ENCODE peak calls at places on chromosomes 13 and 19, in eight cellular contexts. B is mucosa of descending colon, M is IMR-90, D is HFFc6, N is neural progenitor cell, L is A549, K is body of pancreas, Z is AG09319. F is an unnamed sample.

GRCh38 chr19:41192574-41193419 is at the start of gene CYP2S1:
- DNase-seq in B (peak), M (peak), D (no peak), N (peak), L (peak), K (no peak), Z (no peak), F (no peak)

GRCh38 chr13:98575009-98575866 is 1.7 kb downstream of the STK24 start:
- DNase-seq in B (no peak), M (no peak), D (no peak), N (peak), L (no peak), K (no peak), Z (no peak), F (no peak)

GRCh38 chr19:46385636-46386035 is 27.7 kb downstream of the CCDC8 start:
- DNase-seq in B (no peak), M (no peak), D (no peak), N (no peak), L (no peak), K (no peak), Z (no peak), F (no peak)

GRCh38 chr13:74158028-74158427 is 23.8 kb upstream of the KLF12 start:
- DNase-seq in B (peak), M (peak), D (no peak), N (peak), L (no peak), K (no peak), Z (peak), F (no peak)

GRCh38 chr13:49323344-49323743 is 75.6 kb downstream of the CDADC1 start:
- DNase-seq in B (no peak), M (no peak), D (no peak), N (no peak), L (no peak), K (no peak), Z (no peak), F (no peak)

GRCh38 chr13:36297259-36297599 is 385 bp downstream of the CCDC169 start:
- DNase-seq in B (no peak), M (peak), D (peak), N (no peak), L (peak), K (no peak), Z (no peak), F (no peak)

GRCh38 chr19:16062789-16063188 is 13.5 kb upstream of the TPM4 start:
- DNase-seq in B (peak), M (no peak), D (no peak), N (peak), L (no peak), K (peak), Z (no peak), F (no peak)

GRCh38 chr19:58009666-58010301 is 7.2 kb upstream of the ZNF606 start:
- DNase-seq in B (peak), M (peak), D (no peak), N (peak), L (peak), K (peak), Z (peak), F (peak)

GRCh38 chr19:34497112-34497805 is 15.7 kb downstream of the WTIP start:
- DNase-seq in B (no peak), M (no peak), D (no peak), N (no peak), L (no peak), K (no peak), Z (no peak), F (no peak)

DNA sequence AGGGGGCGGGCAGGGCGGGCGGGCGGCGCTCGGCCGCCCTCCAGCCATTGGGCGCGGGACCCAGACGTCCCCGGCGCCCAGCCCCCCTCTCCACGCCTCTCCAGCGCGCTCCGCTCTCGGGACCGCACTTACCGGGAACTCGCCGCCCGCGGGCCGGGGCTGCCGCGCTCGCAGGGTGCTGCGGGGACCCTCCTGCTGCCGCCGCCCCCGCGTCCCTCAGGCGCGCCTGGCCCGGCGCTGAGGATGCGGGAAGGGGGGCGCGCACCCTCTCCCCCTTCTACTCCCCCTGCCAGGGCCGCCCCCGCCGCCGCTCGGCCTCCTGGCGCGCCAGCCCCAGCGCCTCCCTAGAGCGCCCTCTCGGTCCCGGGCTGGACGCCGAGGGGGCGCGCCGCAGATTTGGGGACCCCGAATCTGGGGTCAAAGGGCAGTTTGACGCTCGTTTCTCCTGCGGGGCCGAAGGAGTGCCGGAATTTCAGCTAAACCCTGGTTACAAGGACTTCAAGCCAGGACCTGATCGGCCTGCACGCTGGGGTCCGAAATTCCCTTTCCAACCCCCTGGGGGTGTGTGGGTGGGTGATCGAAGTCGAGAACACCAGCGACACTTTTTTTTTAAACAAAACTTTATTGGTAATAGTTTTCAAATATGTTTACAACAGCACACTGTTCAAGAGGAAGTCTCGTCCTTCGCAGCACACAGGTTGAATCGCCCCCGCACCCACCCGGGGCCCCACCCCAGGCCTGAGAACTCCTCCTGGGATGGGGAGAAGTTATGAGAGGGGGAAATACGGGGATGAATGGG is 734 bp upstream of the SAMD1 start:
- DNase-seq in B (peak), M (peak), D (peak), N (no peak), L (peak), K (peak), Z (no peak), F (peak)
- TF ChIP-seq CTCF in B (no peak), M (peak), D (peak), N (peak), L (peak), K (no peak), Z (peak), F (peak)

GRCh38 chr13:26255717-26256277 is 1.9 kb downstream of the CDK8 start:
- DNase-seq in B (no peak), M (peak), D (no peak), N (no peak), L (no peak), K (no peak), Z (no peak), F (no peak)
- TF ChIP-seq CTCF in B (no peak), M (peak), D (peak), N (peak), L (no peak), K (no peak), Z (peak), F (peak)

GRCh38 chr19:47514869-47515588 is at the start of gene NAPA:
- DNase-seq in B (peak), M (peak), D (peak), N (peak), L (peak), K (peak), Z (peak), F (peak)
- TF ChIP-seq CTCF in B (no peak), M (no peak), D (no peak), N (no peak), L (no peak), K (no peak), Z (no peak), F (no peak)

GRCh38 chr19:49876422-49877019 is 634 bp downstream of the AKT1S1 start:
- DNase-seq in B (peak), M (peak), D (peak), N (peak), L (peak), K (peak), Z (peak), F (peak)

GRCh38 chr19:49878744-49879070 is 1.2 kb downstream of the TBC1D17 start:
- DNase-seq in B (no peak), M (no peak), D (no peak), N (no peak), L (no peak), K (no peak), Z (no peak), F (no peak)

GRCh38 chr19:49877020-49877878 is at the start of the genes AKT1S1 and TBC1D17:
- DNase-seq in B (peak), M (peak), D (peak), N (peak), L (peak), K (peak), Z (peak), F (peak)

GRCh38 chr19:49879243-49879960 is 1.9 kb downstream of the TBC1D17 start:
- DNase-seq in B (no peak), M (no peak), D (no peak), N (no peak), L (no peak), K (no peak), Z (no peak), F (no peak)

GRCh38 chr19:49877879-49878743 is 609 bp downstream of the TBC1D17 start:
- DNase-seq in B (peak), M (peak), D (peak), N (peak), L (peak), K (peak), Z (peak), F (peak)
- TF ChIP-seq CTCF in B (no peak), M (no peak), D (no peak), N (no peak), L (no peak), K (no peak), Z (no peak), F (no peak)

GRCh38 chr13:65093352-65093751 is 2136.8 kb downstream of the PCDH9 start:
- DNase-seq in B (no peak), M (no peak), D (no peak), N (no peak), L (no peak), K (no peak), Z (no peak), F (no peak)

GRCh38 chr13:65095118-65095517 is 2135.0 kb downstream of the PCDH9 start:
- DNase-seq in B (no peak), M (no peak), D (no peak), N (no peak), L (no peak), K (no peak), Z (no peak), F (no peak)

GRCh38 chr13:65095697-65096096 is 2134.4 kb downstream of the PCDH9 start:
- DNase-seq in B (no peak), M (no peak), D (no peak), N (no peak), L (no peak), K (no peak), Z (no peak), F (no peak)

GRCh38 chr13:65090191-65090590 is 2139.9 kb downstream of the PCDH9 start:
- DNase-seq in B (no peak), M (no peak), D (no peak), N (no peak), L (no peak), K (no peak), Z (no peak), F (no peak)

DNA sequence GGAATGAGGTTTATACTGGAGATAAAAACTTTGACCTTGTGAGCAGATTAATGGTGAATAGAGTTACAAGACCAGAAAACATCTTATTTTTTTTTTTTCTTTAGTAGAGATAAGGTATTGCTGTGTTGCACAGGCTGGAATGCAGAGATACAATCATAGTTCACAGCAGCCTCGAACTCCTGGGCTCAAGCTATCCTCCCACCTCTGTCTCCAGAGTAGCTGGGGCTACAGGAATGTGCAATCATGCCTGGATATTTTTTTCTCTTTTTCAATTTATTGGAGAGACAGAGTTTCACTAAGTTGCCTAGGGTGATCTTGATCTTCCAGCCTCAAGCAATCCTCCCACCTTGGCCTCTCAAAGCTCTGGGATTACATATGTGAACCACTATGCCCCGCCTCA is 2139.1 kb downstream of the PCDH9 start:
- DNase-seq in B (no peak), M (no peak), D (no peak), N (no peak), L (no peak), K (no peak), Z (no peak), F (no peak)
- TF ChIP-seq CTCF in B (no peak), M (no peak), D (no peak), N (no peak), L (no peak), K (no peak), Z (no peak), F (no peak)

DNA sequence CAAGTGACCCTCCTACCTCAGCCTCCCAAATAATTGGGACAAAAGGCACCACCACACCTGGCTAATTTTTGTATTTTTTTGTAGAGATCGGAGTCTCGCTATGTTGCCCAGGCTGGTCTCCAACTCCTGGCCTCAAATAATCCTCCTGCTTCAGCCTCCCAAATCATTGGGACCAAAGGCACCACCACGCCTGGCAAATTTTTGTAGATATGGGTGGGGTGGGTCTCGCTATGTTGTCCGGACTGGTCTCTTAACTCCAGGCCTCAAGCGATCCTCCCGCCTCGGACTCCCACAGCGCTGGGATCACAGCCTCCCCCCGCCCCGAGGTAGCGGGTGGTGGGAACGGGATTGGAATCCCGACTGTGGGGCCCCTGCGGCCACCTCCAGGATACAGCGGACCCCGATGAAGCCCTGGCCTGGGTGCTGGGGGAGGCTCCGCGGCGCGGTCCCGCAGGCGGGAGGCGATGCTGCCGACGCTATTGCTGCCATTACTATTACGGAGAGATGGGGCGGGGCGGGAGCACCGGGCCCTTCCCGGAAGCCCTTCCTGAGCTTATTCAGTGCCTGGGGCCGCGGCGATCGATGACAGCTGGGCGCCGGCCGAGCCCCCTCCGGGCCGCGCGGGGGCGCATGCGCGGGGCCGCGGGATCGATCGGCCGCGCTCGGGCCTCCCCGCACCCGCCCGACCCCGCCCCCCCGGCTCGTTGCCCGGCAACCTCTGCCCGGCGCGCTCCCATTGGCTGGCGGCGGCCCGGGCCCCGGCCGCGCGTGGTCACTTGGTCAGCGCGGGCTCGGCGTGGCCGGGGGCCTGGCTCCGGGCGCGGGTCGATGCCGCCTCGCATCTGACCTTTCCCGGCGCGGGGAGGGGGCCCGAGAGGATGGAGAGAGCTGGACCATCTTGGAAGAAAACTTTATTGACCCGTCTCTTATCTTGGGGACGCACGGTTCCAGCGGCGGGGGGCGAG is 27.9 kb upstream of the ONECUT3 start:
- DNase-seq in B (no peak), M (peak), D (no peak), N (peak), L (peak), K (peak), Z (peak), F (no peak)
- TF ChIP-seq CTCF in B (no peak), M (no peak), D (peak), N (no peak), L (peak), K (no peak), Z (no peak), F (no peak)

GRCh38 chr19:5222821-5223321 is 117.7 kb downstream of the PTPRS start:
- DNase-seq in B (no peak), M (no peak), D (no peak), N (no peak), L (no peak), K (no peak), Z (no peak), F (no peak)

GRCh38 chr19:5228490-5228889 is 112.1 kb downstream of the PTPRS start:
- DNase-seq in B (no peak), M (no peak), D (no peak), N (no peak), L (no peak), K (no peak), Z (no peak), F (no peak)

GRCh38 chr19:5224480-5224879 is 116.1 kb downstream of the PTPRS start:
- DNase-seq in B (no peak), M (no peak), D (no peak), N (no peak), L (no peak), K (no peak), Z (no peak), F (no peak)

GRCh38 chr19:5228932-5229777 is 111.5 kb downstream of the PTPRS start:
- DNase-seq in B (no peak), M (no peak), D (no peak), N (no peak), L (peak), K (no peak), Z (no peak), F (no peak)

DNA sequence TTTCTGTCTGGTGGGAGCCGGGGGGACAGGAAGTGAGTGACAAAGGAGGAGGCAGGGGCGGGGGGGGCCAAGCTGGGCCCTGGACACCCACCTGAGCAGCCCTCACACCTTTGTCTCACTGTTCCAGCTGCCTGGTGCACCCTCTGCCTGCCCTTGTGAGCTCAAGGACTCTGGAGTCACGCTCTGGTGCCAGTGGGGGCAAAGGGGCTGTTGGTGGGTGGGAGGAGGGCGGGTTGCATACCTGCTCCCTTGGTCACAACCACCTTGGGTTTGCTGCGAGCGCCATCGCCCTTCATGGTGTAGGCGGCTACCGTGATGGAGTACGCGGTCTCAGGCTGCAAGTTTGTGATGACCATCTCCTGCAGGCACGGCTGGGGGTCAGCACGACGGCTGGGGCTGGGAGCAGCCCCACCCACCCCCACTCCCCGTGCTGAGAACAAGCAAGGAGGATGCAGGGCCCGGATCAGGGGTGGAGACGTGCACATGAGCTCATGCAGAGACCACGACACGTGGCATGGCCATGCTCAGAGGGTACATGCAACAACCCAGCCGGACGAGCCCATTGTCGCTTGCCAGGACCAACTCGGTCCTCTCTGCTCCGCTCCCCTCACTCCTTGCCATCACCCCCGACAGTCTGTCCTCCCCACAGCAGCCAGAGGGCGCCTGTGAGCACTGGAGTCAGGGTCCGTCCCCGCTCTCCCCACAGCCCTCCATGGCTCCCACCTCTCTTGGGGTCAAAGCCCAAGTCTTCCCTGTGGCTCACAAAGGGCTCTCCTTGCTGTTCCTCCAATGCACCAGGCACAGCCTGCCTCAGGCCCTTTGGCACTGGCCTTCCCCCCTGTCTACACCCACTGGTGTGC is 114.9 kb downstream of the PTPRS start:
- DNase-seq in B (peak), M (no peak), D (no peak), N (peak), L (no peak), K (no peak), Z (no peak), F (no peak)
- TF ChIP-seq CTCF in B (no peak), M (peak), D (peak), N (peak), L (peak), K (no peak), Z (peak), F (peak)

GRCh38 chr19:2579678-2580280 is 103.9 kb downstream of the GADD45B start:
- DNase-seq in B (no peak), M (no peak), D (no peak), N (no peak), L (no peak), K (no peak), Z (no peak), F (no peak)
- TF ChIP-seq CTCF in B (no peak), M (no peak), D (peak), N (no peak), L (no peak), K (no peak), Z (no peak), F (no peak)

DNA sequence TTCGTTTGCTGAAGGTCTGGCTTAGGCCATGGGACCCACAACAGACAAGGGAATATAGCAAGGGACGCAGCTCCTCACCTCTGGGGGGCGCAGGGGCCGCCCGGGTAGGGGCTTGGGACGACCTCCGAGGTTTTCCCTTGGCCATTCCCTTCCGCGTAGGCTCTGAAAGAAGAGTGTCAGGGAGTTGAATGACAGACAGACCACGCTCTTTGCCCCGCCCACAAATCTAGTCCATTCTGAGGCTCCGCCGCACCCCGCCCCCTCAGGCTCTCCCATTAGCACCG is 11.4 kb upstream of the ZNF414 start:
- DNase-seq in B (no peak), M (no peak), D (no peak), N (no peak), L (no peak), K (no peak), Z (no peak), F (no peak)
- TF ChIP-seq CTCF in B (peak), M (peak), D (peak), N (peak), L (no peak), K (no peak), Z (peak), F (peak)

F was measured in brain microvascular endothelial cell.